ENCODE peak calls at places on chromosome 6, in six cellular contexts. One of them, this sample, is unnamed.

GRCh38 chr6:106051241-106051640 is 34.9 kb upstream of the PRDM1 start:
- DNase-seq in endodermal cell: peak
- DNase-seq in AG09319: no peak
- DNase-seq in stimulated activated CD4-positive, alpha-beta T cell treated with anti-CD3 and anti-CD28 coated beads, Interleukin-15, amount 100 ng/mL, for 1 hour: no peak
- DNase-seq in ELR: no peak
- DNase-seq in NCI-H2171: no peak
- DNase-seq in this sample: no peak

GRCh38 chr6:44010411-44011349 is 116.6 kb downstream of the MRPL14 start:
- DNase-seq in endodermal cell: peak
- DNase-seq in AG09319: peak
- DNase-seq in stimulated activated CD4-positive, alpha-beta T cell treated with anti-CD3 and anti-CD28 coated beads, Interleukin-15, amount 100 ng/mL, for 1 hour: no peak
- DNase-seq in ELR: peak
- DNase-seq in NCI-H2171: no peak
- DNase-seq in this sample: peak

GRCh38 chr6:15372932-15373331 is 127.1 kb downstream of the JARID2 start:
- DNase-seq in endodermal cell: no peak
- DNase-seq in AG09319: no peak
- DNase-seq in stimulated activated CD4-positive, alpha-beta T cell treated with anti-CD3 and anti-CD28 coated beads, Interleukin-15, amount 100 ng/mL, for 1 hour: no peak
- DNase-seq in ELR: no peak
- DNase-seq in NCI-H2171: no peak
- DNase-seq in this sample: no peak

GRCh38 chr6:74731921-74732320 is 473.9 kb downstream of the COL12A1 start:
- DNase-seq in endodermal cell: no peak
- DNase-seq in AG09319: peak
- DNase-seq in stimulated activated CD4-positive, alpha-beta T cell treated with anti-CD3 and anti-CD28 coated beads, Interleukin-15, amount 100 ng/mL, for 1 hour: no peak
- DNase-seq in ELR: no peak
- DNase-seq in NCI-H2171: no peak
- DNase-seq in this sample: no peak

GRCh38 chr6:17863971-17864754 is 123.3 kb downstream of the KIF13A start:
- DNase-seq in endodermal cell: no peak
- DNase-seq in AG09319: no peak
- DNase-seq in stimulated activated CD4-positive, alpha-beta T cell treated with anti-CD3 and anti-CD28 coated beads, Interleukin-15, amount 100 ng/mL, for 1 hour: no peak
- DNase-seq in ELR: peak
- DNase-seq in NCI-H2171: no peak
- DNase-seq in this sample: peak

GRCh38 chr6:166529571-166529970 is 56.9 kb downstream of the RAMACL start:
- DNase-seq in endodermal cell: no peak
- DNase-seq in AG09319: no peak
- DNase-seq in stimulated activated CD4-positive, alpha-beta T cell treated with anti-CD3 and anti-CD28 coated beads, Interleukin-15, amount 100 ng/mL, for 1 hour: no peak
- DNase-seq in ELR: no peak
- DNase-seq in NCI-H2171: no peak
- DNase-seq in this sample: no peak

GRCh38 chr6:154998855-154999254 is 3.7 kb downstream of the TIAM2 start:
- DNase-seq in endodermal cell: no peak
- DNase-seq in AG09319: no peak
- DNase-seq in stimulated activated CD4-positive, alpha-beta T cell treated with anti-CD3 and anti-CD28 coated beads, Interleukin-15, amount 100 ng/mL, for 1 hour: no peak
- DNase-seq in ELR: no peak
- DNase-seq in NCI-H2171: no peak
- DNase-seq in this sample: no peak

GRCh38 chr6:53894086-53894485 is 99.3 kb downstream of the LRRC1 start:
- DNase-seq in endodermal cell: no peak
- DNase-seq in AG09319: no peak
- DNase-seq in stimulated activated CD4-positive, alpha-beta T cell treated with anti-CD3 and anti-CD28 coated beads, Interleukin-15, amount 100 ng/mL, for 1 hour: no peak
- DNase-seq in ELR: peak
- DNase-seq in NCI-H2171: no peak
- DNase-seq in this sample: no peak

GRCh38 chr6:133286765-133287164 is 45.6 kb downstream of the EYA4 start:
- DNase-seq in endodermal cell: no peak
- DNase-seq in AG09319: no peak
- DNase-seq in stimulated activated CD4-positive, alpha-beta T cell treated with anti-CD3 and anti-CD28 coated beads, Interleukin-15, amount 100 ng/mL, for 1 hour: no peak
- DNase-seq in ELR: peak
- DNase-seq in NCI-H2171: peak
- DNase-seq in this sample: no peak

GRCh38 chr6:152070556-152070955 is 263.1 kb downstream of the ESR1 start:
- DNase-seq in endodermal cell: no peak
- DNase-seq in AG09319: no peak
- DNase-seq in stimulated activated CD4-positive, alpha-beta T cell treated with anti-CD3 and anti-CD28 coated beads, Interleukin-15, amount 100 ng/mL, for 1 hour: no peak
- DNase-seq in ELR: no peak
- DNase-seq in NCI-H2171: no peak
- DNase-seq in this sample: no peak